ENCODE peak calls at places on chromosomes 5 and 9, in ten cellular contexts. M is fibroblast of lung; R is heart left ventricle; N is effector memory CD4-positive, alpha-beta T cell; H is aorta; G is cardiac muscle cell; B is Karpas-422; Z is CD4-positive, CD25-positive, alpha-beta regulatory T cell; W is pancreas; Y is OCI-LY7. T is an unnamed sample.

GRCh38 chr5:73230264-73231244 is 57.6 kb downstream of the TMEM174 start:
- DNase-seq in M (no peak), R (no peak), N (no peak), H (no peak), G (peak; percentile 17), B (no peak), Z (no peak), W (no peak), Y (no peak), T (no peak)

GRCh38 chr5:77168884-77169254 is 41.6 kb upstream of the PDE8B start:
- DNase-seq in M (no peak), R (peak; percentile 48), N (no peak), H (peak; percentile 79), G (peak; percentile 23), B (no peak), Z (no peak), W (no peak), Y (no peak), T (no peak)

GRCh38 chr9:95840096-95840495 is 35.4 kb upstream of the ERCC6L2 start:
- DNase-seq in M (peak; percentile 73), R (no peak), N (no peak), H (no peak), G (no peak), B (peak; percentile 11), Z (no peak), W (no peak), Y (no peak), T (no peak)

GRCh38 chr9:36456480-36457115 is 56.5 kb upstream of the RNF38 start:
- DNase-seq in M (no peak), R (no peak), N (no peak), H (no peak), G (no peak), B (no peak), Z (no peak), W (no peak), Y (no peak), T (no peak)

GRCh38 chr5:134464988-134465855 is 53.5 kb upstream of the CDKN2AIPNL start:
- DNase-seq in M (no peak), R (peak; percentile 54), N (no peak), H (peak; percentile 75), G (peak; percentile 23), B (no peak), Z (no peak), W (peak; percentile 34), Y (peak; percentile 36), T (no peak)

GRCh38 chr9:103798620-103799019 is 295.5 kb upstream of the SMC2 start:
- DNase-seq in M (no peak), R (no peak), N (no peak), H (no peak), G (no peak), B (no peak), Z (peak; percentile 35), W (no peak), Y (no peak), T (no peak)

GRCh38 chr5:133341915-133342710 is 270.2 kb downstream of the FSTL4 start:
- DNase-seq in M (no peak), R (no peak), N (no peak), H (peak; percentile 50), G (no peak), B (no peak), Z (no peak), W (no peak), Y (no peak), T (no peak)

GRCh38 chr9:13410566-13411031 is 131.1 kb upstream of the MPDZ start:
- DNase-seq in M (no peak), R (no peak), N (no peak), H (no peak), G (no peak), B (no peak), Z (no peak), W (no peak), Y (no peak), T (no peak)

GRCh38 chr5:34012791-34013190 is 4.9 kb upstream of the AMACR start:
- DNase-seq in M (peak; percentile 71), R (no peak), N (no peak), H (no peak), G (no peak), B (no peak), Z (no peak), W (no peak), Y (no peak), T (no peak)

GRCh38 chr9:72592501-72593403 is 71.3 kb downstream of the TMC1 start:
- DNase-seq in M (peak; percentile 80), R (no peak), N (peak; percentile 17), H (no peak), G (peak; percentile 65), B (peak; percentile 75), Z (peak; percentile 73), W (peak; percentile 46), Y (peak; percentile 52), T (no peak)

GRCh38 chr9:14313951-14314423 is at the start of gene NFIB:
- DNase-seq in M (peak; percentile 68), R (peak; percentile 78), N (no peak), H (peak; percentile 85), G (peak; percentile 84), B (no peak), Z (no peak), W (peak; percentile 74), Y (peak; percentile 77), T (no peak)

GRCh38 chr5:148145916-148146315 is 22.4 kb upstream of the SPINK14 start:
- DNase-seq in M (peak; percentile 15), R (no peak), N (no peak), H (no peak), G (peak; percentile 12), B (no peak), Z (no peak), W (peak; percentile 47), Y (no peak), T (no peak)

DNA sequence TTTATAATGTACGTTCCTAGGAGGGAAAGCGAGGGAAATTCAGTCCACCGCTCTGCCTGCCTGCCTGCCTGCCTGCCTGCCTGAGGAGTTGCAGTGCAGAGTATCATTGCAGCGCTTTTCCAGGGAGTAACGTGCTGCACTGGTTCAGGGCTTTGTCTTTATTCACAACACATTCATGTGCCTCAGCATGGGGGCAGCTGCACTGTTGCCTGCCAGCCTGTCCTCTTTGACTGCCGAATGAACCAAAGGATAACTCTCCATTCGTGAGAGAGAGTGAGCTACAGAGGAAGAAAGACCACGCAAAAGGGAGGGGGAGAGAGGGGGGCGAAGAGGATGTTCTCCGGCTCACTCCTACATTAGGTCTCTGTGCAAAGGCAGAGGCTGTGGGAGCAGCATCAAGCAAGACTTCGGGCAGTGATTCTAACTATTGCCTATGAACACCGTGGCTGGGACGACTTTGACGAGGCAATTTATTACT is 791.2 kb downstream of the MAT2B start:
- DNase-seq in M (peak; percentile 42), R (no peak), N (no peak), H (no peak), G (peak; percentile 30), B (no peak), Z (no peak), W (no peak), Y (no peak), T (no peak)
- H3K4me3 ChIP-seq in M (no peak overlapping the region), R (no peak overlapping the region), N (no peak overlapping the region), H (no peak overlapping the region), G (peak overlapping the region; percentile 10), B (no peak overlapping the region), Z (no peak overlapping the region), W (no peak overlapping the region), Y (no peak overlapping the region), T (no peak overlapping the region)

DNA sequence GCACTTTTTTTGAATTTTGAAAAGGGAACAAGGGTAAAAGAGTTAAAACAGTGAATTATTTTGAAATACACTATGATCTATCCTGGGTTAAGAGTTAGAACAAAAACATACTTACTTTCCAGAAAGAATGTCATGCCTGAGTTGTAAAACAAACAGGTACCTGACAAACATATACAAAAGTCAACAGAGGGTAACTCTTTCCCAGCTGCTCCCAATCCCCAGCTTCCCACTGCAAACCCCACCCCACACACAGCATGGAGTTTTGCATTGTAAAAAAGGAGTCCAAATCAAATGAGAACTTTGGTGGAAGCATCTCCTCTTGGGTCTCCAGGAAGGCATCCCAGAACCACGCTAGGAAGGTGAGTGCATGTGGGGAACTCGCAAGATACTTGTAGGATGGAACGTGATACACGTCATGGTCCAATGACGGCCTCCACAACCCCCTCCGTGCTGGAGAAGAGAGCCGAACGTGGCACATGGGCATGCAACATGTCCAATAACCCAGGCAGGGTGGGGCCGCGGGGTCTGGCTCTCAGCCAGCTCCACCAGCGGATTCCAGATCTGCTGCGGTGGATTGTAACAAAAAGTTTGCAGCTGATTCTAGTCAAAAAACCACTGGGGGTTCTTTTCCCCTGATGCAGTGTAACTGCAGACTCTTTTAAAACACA is 55.9 kb downstream of the EPB41L4B start:
- DNase-seq in M (no peak), R (peak; percentile 76), N (no peak), H (no peak), G (no peak), B (no peak), Z (no peak), W (peak; percentile 80), Y (no peak), T (no peak)
- H3K27ac ChIP-seq in M (no peak overlapping the region), R (no peak overlapping the region), N (no peak overlapping the region), H (no peak overlapping the region), G (no peak overlapping the region), B (no peak overlapping the region), Z (no peak overlapping the region), W (peak overlapping the region; percentile 24), Y (no peak overlapping the region), T (no peak overlapping the region)

GRCh38 chr5:140540227-140540626 is 7.2 kb upstream of the EIF4EBP3 start:
- DNase-seq in M (no peak), R (no peak), N (no peak), H (no peak), G (no peak), B (no peak), Z (no peak), W (no peak), Y (no peak), T (no peak)
- H3K36me3 ChIP-seq in M (peaks cover 5% of the 10 kb centered on the region), R (peaks cover 37% of the 10 kb centered on the region), N (peaks cover 67% of the 10 kb centered on the region), H (peaks cover 3% of the 10 kb centered on the region), G (peaks cover 60% of the 10 kb centered on the region), B (peaks cover 61% of the 10 kb centered on the region), Z (peaks cover 78% of the 10 kb centered on the region), W (peaks cover 65% of the 10 kb centered on the region), Y (peaks cover 91% of the 10 kb centered on the region), T (peaks cover 36% of the 10 kb centered on the region)

GRCh38 chr5:2752875-2753435 is 1.5 kb upstream of the IRX2 start:
- DNase-seq in M (no peak), R (no peak), N (no peak), H (no peak), G (peak; percentile 63), B (no peak), Z (no peak), W (no peak), Y (no peak), T (no peak)
- H3K4me3 ChIP-seq in M (no peak overlapping the region), R (peak overlapping the region; percentile 33), N (no peak overlapping the region), H (no peak overlapping the region), G (peak overlapping the region; percentile 54), B (no peak overlapping the region), Z (no peak overlapping the region), W (no peak overlapping the region), Y (no peak overlapping the region), T (no peak overlapping the region)

DNA sequence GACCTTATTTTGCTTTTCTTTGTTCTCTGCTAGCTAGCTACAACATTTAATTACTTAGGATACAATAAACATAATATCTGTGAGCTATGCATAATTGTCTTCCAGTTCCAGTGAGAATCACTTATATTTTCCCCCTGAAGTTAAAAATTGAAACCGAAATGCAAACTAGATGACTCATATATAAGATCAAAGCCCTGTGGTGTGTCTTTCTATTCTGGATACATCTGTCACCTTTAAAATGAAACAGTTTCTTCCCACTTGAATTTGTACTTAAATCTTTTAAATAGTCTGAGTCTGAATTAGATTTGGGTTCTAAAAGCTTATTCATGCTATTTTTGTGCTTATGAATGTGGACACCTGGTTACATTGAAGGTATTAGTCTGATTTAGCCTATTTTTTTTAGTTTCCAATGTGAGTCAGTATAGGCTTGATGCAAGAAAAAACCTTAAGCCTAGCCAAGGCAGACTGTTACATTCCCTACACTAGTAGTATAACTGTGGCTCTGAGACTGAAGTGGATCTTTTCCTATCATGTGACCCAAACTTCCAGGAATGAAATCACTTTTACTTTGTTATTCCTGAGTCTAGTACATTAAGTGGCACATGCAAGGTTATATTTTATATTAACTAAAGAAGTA is 703.5 kb upstream of the RGMB start:
- DNase-seq in M (peak; percentile 27), R (no peak), N (no peak), H (no peak), G (no peak), B (no peak), Z (peak; percentile 33), W (no peak), Y (no peak), T (no peak)
- H3K27ac ChIP-seq in M (no peak overlapping the region), R (no peak overlapping the region), N (no peak overlapping the region), H (no peak overlapping the region), G (no peak overlapping the region), B (no peak overlapping the region), Z (no peak overlapping the region), W (no peak overlapping the region), Y (no peak overlapping the region), T (no peak overlapping the region)

T was measured in CD8-positive, alpha-beta memory T cell.